ENCODE peak calls at places on chromosome 15, in eight cellular contexts. One of them, this sample, is unnamed.

GRCh38 chr15:55802600-55803376 is 59.8 kb upstream of the PRTG start:
- DNase-seq in PC-9: no peak
- DNase-seq in OCI-LY7: no peak
- DNase-seq in fibroblast of lung: no peak
- DNase-seq in PC-3: no peak
- DNase-seq in hepatocyte: no peak
- DNase-seq in neural progenitor cell: peak
- DNase-seq in IMR-90: no peak
- DNase-seq in this sample: no peak

GRCh38 chr15:81950841-81951414 is 94.9 kb downstream of the MEX3B start:
- DNase-seq in PC-9: no peak
- DNase-seq in OCI-LY7: no peak
- DNase-seq in fibroblast of lung: no peak
- DNase-seq in PC-3: no peak
- DNase-seq in hepatocyte: peak
- DNase-seq in neural progenitor cell: no peak
- DNase-seq in IMR-90: peak
- DNase-seq in this sample: no peak

GRCh38 chr15:93495799-93496637 is 407.0 kb upstream of the RGMA start:
- DNase-seq in PC-9: no peak
- DNase-seq in OCI-LY7: no peak
- DNase-seq in fibroblast of lung: no peak
- DNase-seq in PC-3: no peak
- DNase-seq in hepatocyte: no peak
- DNase-seq in neural progenitor cell: no peak
- DNase-seq in IMR-90: no peak
- DNase-seq in this sample: peak

GRCh38 chr15:26628879-26629529 is 143.9 kb downstream of the GABRB3 start:
- DNase-seq in PC-9: no peak
- DNase-seq in OCI-LY7: peak
- DNase-seq in fibroblast of lung: peak
- DNase-seq in PC-3: peak
- DNase-seq in hepatocyte: peak
- DNase-seq in neural progenitor cell: peak
- DNase-seq in IMR-90: peak
- DNase-seq in this sample: peak

GRCh38 chr15:39919740-39920509 is at the start of gene GPR176:
- DNase-seq in PC-9: no peak
- DNase-seq in OCI-LY7: no peak
- DNase-seq in fibroblast of lung: peak
- DNase-seq in PC-3: peak
- DNase-seq in hepatocyte: peak
- DNase-seq in neural progenitor cell: peak
- DNase-seq in IMR-90: peak
- DNase-seq in this sample: no peak

GRCh38 chr15:96462768-96463167 is 132.3 kb downstream of the NR2F2 start:
- DNase-seq in PC-9: no peak
- DNase-seq in OCI-LY7: no peak
- DNase-seq in fibroblast of lung: peak
- DNase-seq in PC-3: peak
- DNase-seq in hepatocyte: no peak
- DNase-seq in neural progenitor cell: no peak
- DNase-seq in IMR-90: peak
- DNase-seq in this sample: no peak

GRCh38 chr15:83206971-83207621 is 527 bp downstream of the HDGFL3 start:
- DNase-seq in PC-9: no peak
- DNase-seq in OCI-LY7: peak
- DNase-seq in fibroblast of lung: peak
- DNase-seq in PC-3: peak
- DNase-seq in hepatocyte: peak
- DNase-seq in neural progenitor cell: peak
- DNase-seq in IMR-90: no peak
- DNase-seq in this sample: no peak

GRCh38 chr15:62545392-62546227 is 380.5 kb upstream of the C2CD4B start:
- DNase-seq in PC-9: no peak
- DNase-seq in OCI-LY7: no peak
- DNase-seq in fibroblast of lung: peak
- DNase-seq in PC-3: peak
- DNase-seq in hepatocyte: no peak
- DNase-seq in neural progenitor cell: no peak
- DNase-seq in IMR-90: peak
- DNase-seq in this sample: no peak

GRCh38 chr15:32729700-32730099 is 11.9 kb downstream of the GREM1 start:
- DNase-seq in PC-9: no peak
- DNase-seq in OCI-LY7: no peak
- DNase-seq in fibroblast of lung: no peak
- DNase-seq in PC-3: no peak
- DNase-seq in hepatocyte: no peak
- DNase-seq in neural progenitor cell: no peak
- DNase-seq in IMR-90: no peak
- DNase-seq in this sample: no peak

GRCh38 chr15:85710340-85710842 is 84.3 kb downstream of the KLHL25 start:
- DNase-seq in PC-9: no peak
- DNase-seq in OCI-LY7: no peak
- DNase-seq in fibroblast of lung: no peak
- DNase-seq in PC-3: no peak
- DNase-seq in hepatocyte: no peak
- DNase-seq in neural progenitor cell: no peak
- DNase-seq in IMR-90: no peak
- DNase-seq in this sample: no peak

GRCh38 chr15:92473784-92474183 is 80.1 kb downstream of the ST8SIA2 start:
- DNase-seq in PC-9: no peak
- DNase-seq in OCI-LY7: no peak
- DNase-seq in fibroblast of lung: no peak
- DNase-seq in PC-3: no peak
- DNase-seq in hepatocyte: no peak
- DNase-seq in neural progenitor cell: no peak
- DNase-seq in IMR-90: no peak
- DNase-seq in this sample: no peak

GRCh38 chr15:40762919-40763800 is 708 bp upstream of the GCHFR start:
- DNase-seq in PC-9: no peak
- DNase-seq in OCI-LY7: no peak
- DNase-seq in fibroblast of lung: peak
- DNase-seq in PC-3: peak
- DNase-seq in hepatocyte: peak
- DNase-seq in neural progenitor cell: peak
- DNase-seq in IMR-90: peak
- DNase-seq in this sample: no peak

GRCh38 chr15:66802087-66803001 is 100.3 kb downstream of the SMAD6 start:
- DNase-seq in PC-9: peak
- DNase-seq in OCI-LY7: no peak
- DNase-seq in fibroblast of lung: peak
- DNase-seq in PC-3: peak
- DNase-seq in hepatocyte: peak
- DNase-seq in neural progenitor cell: no peak
- DNase-seq in IMR-90: peak
- DNase-seq in this sample: no peak
- H2AFZ ChIP-seq in PC-9: peak
- H2AFZ ChIP-seq in OCI-LY7: no peak
- H2AFZ ChIP-seq in fibroblast of lung: no peak
- H2AFZ ChIP-seq in PC-3: peak
- H2AFZ ChIP-seq in hepatocyte: peak
- H2AFZ ChIP-seq in neural progenitor cell: peak
- H2AFZ ChIP-seq in IMR-90: peak
- H2AFZ ChIP-seq in this sample: no peak

GRCh38 chr15:27806396-27806795 is 292.7 kb downstream of the OCA2 start:
- DNase-seq in PC-9: no peak
- DNase-seq in OCI-LY7: no peak
- DNase-seq in fibroblast of lung: no peak
- DNase-seq in PC-3: no peak
- DNase-seq in hepatocyte: no peak
- DNase-seq in neural progenitor cell: no peak
- DNase-seq in IMR-90: no peak
- DNase-seq in this sample: no peak

GRCh38 chr15:27805261-27806220 is 293.6 kb downstream of the OCA2 start:
- DNase-seq in PC-9: no peak
- DNase-seq in OCI-LY7: no peak
- DNase-seq in fibroblast of lung: no peak
- DNase-seq in PC-3: no peak
- DNase-seq in hepatocyte: no peak
- DNase-seq in neural progenitor cell: no peak
- DNase-seq in IMR-90: no peak
- DNase-seq in this sample: no peak

GRCh38 chr15:27808182-27808581 is 290.9 kb downstream of the OCA2 start:
- DNase-seq in PC-9: no peak
- DNase-seq in OCI-LY7: no peak
- DNase-seq in fibroblast of lung: no peak
- DNase-seq in PC-3: no peak
- DNase-seq in hepatocyte: no peak
- DNase-seq in neural progenitor cell: no peak
- DNase-seq in IMR-90: no peak
- DNase-seq in this sample: no peak

GRCh38 chr15:27798807-27799206 is 300.3 kb downstream of the OCA2 start:
- DNase-seq in PC-9: no peak
- DNase-seq in OCI-LY7: no peak
- DNase-seq in fibroblast of lung: no peak
- DNase-seq in PC-3: no peak
- DNase-seq in hepatocyte: no peak
- DNase-seq in neural progenitor cell: peak
- DNase-seq in IMR-90: no peak
- DNase-seq in this sample: no peak

GRCh38 chr15:27804569-27805260 is 294.4 kb downstream of the OCA2 start:
- DNase-seq in PC-9: no peak
- DNase-seq in OCI-LY7: no peak
- DNase-seq in fibroblast of lung: no peak
- DNase-seq in PC-3: no peak
- DNase-seq in hepatocyte: no peak
- DNase-seq in neural progenitor cell: no peak
- DNase-seq in IMR-90: no peak
- DNase-seq in this sample: no peak
- H2AFZ ChIP-seq in PC-9: no peak
- H2AFZ ChIP-seq in OCI-LY7: no peak
- H2AFZ ChIP-seq in fibroblast of lung: no peak
- H2AFZ ChIP-seq in PC-3: no peak
- H2AFZ ChIP-seq in hepatocyte: no peak
- H2AFZ ChIP-seq in neural progenitor cell: no peak
- H2AFZ ChIP-seq in IMR-90: no peak
- H2AFZ ChIP-seq in this sample: no peak

DNA sequence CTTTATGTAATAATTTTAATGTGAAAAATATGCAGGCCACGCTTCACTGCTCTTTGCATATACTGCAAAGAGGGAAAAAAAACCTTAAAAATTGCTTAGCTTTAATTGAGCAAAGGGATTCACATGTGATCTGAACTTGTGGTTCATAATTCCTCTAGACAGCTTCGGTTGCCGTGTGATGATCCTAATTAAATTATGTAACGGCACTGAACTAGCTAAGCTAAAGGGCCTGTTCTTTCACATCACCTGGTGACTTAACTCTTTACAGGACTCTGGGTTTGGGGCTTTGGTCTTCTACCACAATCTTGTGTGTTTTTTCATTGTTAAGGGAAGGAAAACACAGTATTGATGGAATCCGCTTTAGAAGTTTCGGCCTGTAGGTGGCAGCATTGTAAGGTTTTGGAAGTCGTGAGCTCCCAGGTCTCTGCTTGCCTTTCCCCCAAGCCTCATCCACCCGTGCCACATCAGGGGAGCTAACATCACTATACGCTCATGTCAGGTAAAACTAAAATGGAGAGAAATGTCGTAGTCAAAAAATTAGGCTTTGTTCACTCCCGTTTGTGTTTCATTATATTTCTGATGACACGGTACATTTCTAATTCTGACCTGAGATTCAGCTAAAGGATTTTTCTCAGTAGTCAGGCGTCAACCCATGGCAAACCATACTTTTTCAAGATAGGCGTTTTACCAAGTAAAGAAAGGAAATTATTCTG is 205.6 kb upstream of the DPH6 start:
- DNase-seq in PC-9: no peak
- DNase-seq in OCI-LY7: peak
- DNase-seq in fibroblast of lung: peak
- DNase-seq in PC-3: peak
- DNase-seq in hepatocyte: peak
- DNase-seq in neural progenitor cell: peak
- DNase-seq in IMR-90: peak
- DNase-seq in this sample: no peak
- H2AFZ ChIP-seq in PC-9: no peak
- H2AFZ ChIP-seq in OCI-LY7: peak
- H2AFZ ChIP-seq in fibroblast of lung: peak
- H2AFZ ChIP-seq in PC-3: peak
- H2AFZ ChIP-seq in hepatocyte: no peak
- H2AFZ ChIP-seq in neural progenitor cell: no peak
- H2AFZ ChIP-seq in IMR-90: peak
- H2AFZ ChIP-seq in this sample: peak

GRCh38 chr15:70852501-70853269 is 1.3 kb downstream of the LARP6 start:
- DNase-seq in PC-9: no peak
- DNase-seq in OCI-LY7: no peak
- DNase-seq in fibroblast of lung: peak
- DNase-seq in PC-3: peak
- DNase-seq in hepatocyte: no peak
- DNase-seq in neural progenitor cell: no peak
- DNase-seq in IMR-90: peak
- DNase-seq in this sample: no peak

GRCh38 chr15:70853270-70853854 is 595 bp downstream of the LARP6 start:
- DNase-seq in PC-9: no peak
- DNase-seq in OCI-LY7: no peak
- DNase-seq in fibroblast of lung: peak
- DNase-seq in PC-3: peak
- DNase-seq in hepatocyte: peak
- DNase-seq in neural progenitor cell: peak
- DNase-seq in IMR-90: peak
- DNase-seq in this sample: no peak

GRCh38 chr15:70854669-70854976 is 666 bp upstream of the LARP6 start:
- DNase-seq in PC-9: no peak
- DNase-seq in OCI-LY7: no peak
- DNase-seq in fibroblast of lung: peak
- DNase-seq in PC-3: peak
- DNase-seq in hepatocyte: no peak
- DNase-seq in neural progenitor cell: no peak
- DNase-seq in IMR-90: peak
- DNase-seq in this sample: no peak

GRCh38 chr15:70855764-70856163 is 1.8 kb upstream of the LARP6 start:
- DNase-seq in PC-9: no peak
- DNase-seq in OCI-LY7: no peak
- DNase-seq in fibroblast of lung: no peak
- DNase-seq in PC-3: no peak
- DNase-seq in hepatocyte: no peak
- DNase-seq in neural progenitor cell: no peak
- DNase-seq in IMR-90: peak
- DNase-seq in this sample: no peak

DNA sequence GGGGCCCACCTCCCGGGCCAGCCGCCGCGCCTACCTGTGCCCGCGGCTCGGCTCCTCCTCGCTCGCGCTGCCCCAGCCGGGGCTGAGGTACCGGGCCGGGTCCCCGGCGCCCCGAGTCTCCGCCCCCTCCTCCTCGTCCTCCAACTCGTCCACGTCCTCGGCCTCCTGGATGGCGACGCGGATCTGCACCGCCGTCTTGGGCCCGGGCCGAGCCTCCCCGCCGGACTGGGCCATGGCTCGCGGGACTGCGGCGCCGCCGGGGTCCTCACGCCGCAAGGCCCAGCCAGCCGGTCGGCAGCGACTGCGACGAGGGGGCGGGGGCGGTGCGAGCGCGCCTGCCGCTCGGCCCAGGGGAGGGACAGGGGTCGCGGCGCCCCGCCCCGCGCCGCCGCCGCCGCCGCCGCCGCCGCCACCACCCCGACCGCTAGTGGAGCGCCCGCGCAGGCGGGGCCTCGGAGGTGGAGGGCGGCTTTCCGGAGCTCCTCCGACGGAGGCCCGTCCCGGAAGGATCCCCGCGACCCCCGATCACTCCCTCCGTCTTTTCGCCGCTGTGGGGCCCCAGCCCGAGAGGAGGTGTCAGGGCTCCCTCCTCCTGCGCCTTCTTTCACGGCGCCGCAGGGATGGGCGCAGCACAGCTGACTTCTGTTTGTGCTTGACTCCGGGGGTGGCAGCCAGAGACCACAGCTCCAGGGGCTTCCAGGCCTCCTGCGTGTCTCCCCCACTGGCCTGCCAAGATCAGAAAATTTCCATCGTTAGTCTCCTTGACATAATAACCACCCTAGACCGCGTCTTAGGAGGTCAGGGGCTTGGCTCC is at the start of gene LARP6:
- DNase-seq in PC-9: no peak
- DNase-seq in OCI-LY7: no peak
- DNase-seq in fibroblast of lung: peak
- DNase-seq in PC-3: peak
- DNase-seq in hepatocyte: peak
- DNase-seq in neural progenitor cell: peak
- DNase-seq in IMR-90: peak
- DNase-seq in this sample: no peak
- H2AFZ ChIP-seq in PC-9: peak
- H2AFZ ChIP-seq in OCI-LY7: no peak
- H2AFZ ChIP-seq in fibroblast of lung: peak
- H2AFZ ChIP-seq in PC-3: peak
- H2AFZ ChIP-seq in hepatocyte: peak
- H2AFZ ChIP-seq in neural progenitor cell: peak
- H2AFZ ChIP-seq in IMR-90: peak
- H2AFZ ChIP-seq in this sample: peak